ENCODE peak calls at places on chromosome 4, in seven cellular contexts. J is RPMI7951; V is stimulated activated CD4-positive, alpha-beta T cell treated with anti-CD3 and anti-CD28 coated beads, Interleukin-1b, Interleukin-23, amount 100 ng/mL, for 1 hour; S is fibroblast of lung; F is iPS-NIHi11; I is amniotic stem cell; Z is GM10248. K is an unnamed sample.

GRCh38 chr4:139902328-139903217 is 237.0 kb downstream of the MGST2 start:
- DNase-seq in J (peak), V (no peak), Z (no peak), I (no peak), F (no peak), S (no peak), K (no peak)

GRCh38 chr4:73864365-73864764 is 4.8 kb upstream of the CXCL1 start:
- DNase-seq in Z (peak), V (no peak), S (no peak), F (peak), I (no peak), J (peak), K (peak)

GRCh38 chr4:187578103-187578502 is 417.5 kb upstream of the ZFP42 start:
- DNase-seq in Z (no peak), V (no peak), J (peak), S (no peak), F (no peak), I (no peak), K (no peak)

GRCh38 chr4:154506253-154506652 is 14.7 kb upstream of the DCHS2 start:
- DNase-seq in I (no peak), J (peak), F (peak), Z (peak), S (peak), V (no peak), K (peak)

GRCh38 chr4:188127157-188127874 is 11.9 kb upstream of the TRIML1 start:
- DNase-seq in Z (no peak), S (peak), F (no peak), J (peak), V (no peak), I (peak), K (no peak)

GRCh38 chr4:20192754-20193521 is 58.8 kb upstream of the SLIT2 start:
- DNase-seq in I (no peak), V (no peak), S (peak), Z (no peak), J (peak), F (no peak), K (no peak)

GRCh38 chr4:22474636-22475310 is 41.1 kb downstream of the ADGRA3 start:
- DNase-seq in S (no peak), Z (no peak), V (no peak), I (no peak), J (peak), F (no peak), K (no peak)

GRCh38 chr4:19614171-19614570 is 637.5 kb upstream of the SLIT2 start:
- DNase-seq in Z (no peak), V (no peak), S (peak), F (no peak), J (no peak), I (no peak), K (no peak)

GRCh38 chr4:80171656-80172055 is 25.6 kb upstream of the PRDM8 start:
- DNase-seq in Z (no peak), J (no peak), S (peak), I (no peak), V (no peak), F (no peak), K (no peak)

GRCh38 chr4:71713611-71714203 is 70.2 kb downstream of the GC start:
- DNase-seq in I (peak), F (peak), J (peak), V (no peak), S (peak), Z (peak), K (peak)

GRCh38 chr4:73844352-73844751 is 7.9 kb downstream of the CXCL6 start:
- DNase-seq in S (peak), J (peak), I (no peak), F (no peak), V (no peak), Z (no peak), K (no peak)

GRCh38 chr4:81631958-81632439 is 160.3 kb upstream of the RASGEF1B start:
- DNase-seq in S (peak), V (no peak), J (no peak), F (peak), Z (no peak), I (no peak), K (no peak)

GRCh38 chr4:158010346-158010745 is 162.5 kb downstream of the GASK1B start:
- DNase-seq in Z (no peak), S (peak), J (no peak), V (no peak), F (no peak), I (no peak), K (no peak)

GRCh38 chr4:188691811-188692210 is 552.6 kb downstream of the TRIML1 start:
- DNase-seq in J (no peak), I (peak), S (no peak), Z (no peak), V (no peak), F (no peak), K (no peak)

GRCh38 chr4:106809083-106809482 is 227.0 kb downstream of the DKK2 start:
- DNase-seq in V (no peak), F (peak), S (peak), Z (no peak), I (peak), J (peak), K (peak)

GRCh38 chr4:168645933-168646768 is 149.3 kb downstream of the PALLD start:
- DNase-seq in I (no peak), Z (no peak), J (peak), F (no peak), S (no peak), V (no peak), K (no peak)

GRCh38 chr4:173446416-173446815 is 47.5 kb upstream of the SCRG1 start:
- DNase-seq in V (no peak), I (no peak), Z (peak), J (no peak), S (no peak), F (no peak), K (no peak)

GRCh38 chr4:8316251-8316771 is 46.8 kb downstream of the HTRA3 start:
- DNase-seq in F (peak), Z (no peak), S (no peak), V (no peak), J (no peak), I (no peak), K (peak)

GRCh38 chr4:174286870-174287269 is 3.2 kb downstream of the CEP44 start:
- DNase-seq in I (no peak), J (no peak), S (no peak), Z (no peak), F (no peak), V (no peak), K (no peak)

GRCh38 chr4:1686440-1687036 is 2.4 kb upstream of the FAM53A start:
- DNase-seq in S (no peak), F (no peak), J (no peak), Z (no peak), I (no peak), V (no peak), K (no peak)

GRCh38 chr4:99649208-99649607 is 8.4 kb downstream of the C4orf54 start:
- DNase-seq in V (no peak), J (no peak), F (no peak), Z (no peak), I (no peak), S (no peak), K (no peak)

GRCh38 chr4:16757080-16757521 is 141.3 kb downstream of the LDB2 start:
- DNase-seq in V (no peak), S (peak), J (peak), I (no peak), F (no peak), Z (no peak), K (no peak)

GRCh38 chr4:143538979-143539669 is 25.6 kb downstream of the SMARCA5 start:
- DNase-seq in S (no peak), J (no peak), I (no peak), F (no peak), Z (no peak), V (no peak), K (no peak)

K was measured in GM23338.